ENCODE peak calls at places on chromosomes 13 and 19, in seven cellular contexts. D is PC-3, J is HCT116, B is hepatocyte, E is endothelial cell of umbilical vein, Y is fibroblast of lung, W is IMR-90. G is an unnamed sample.

GRCh38 chr13:48412881-48413351 is at the start of gene LPAR6:
- DNase-seq in D (peak), J (no peak), B (peak), E (peak), Y (peak), W (peak), G (no peak)

GRCh38 chr19:1169921-1170885 is 3.9 kb downstream of the SBNO2 start:
- DNase-seq in D (peak), J (no peak), B (no peak), E (no peak), Y (peak), W (peak), G (peak)

GRCh38 chr19:37817180-37817911 is 38.0 kb upstream of the ZNF573 start:
- DNase-seq in D (no peak), J (no peak), B (peak), E (peak), Y (peak), W (peak), G (no peak)

GRCh38 chr19:13844130-13844631 is 32.8 kb upstream of the NANOS3 start:
- DNase-seq in D (no peak), J (no peak), B (peak), E (no peak), Y (no peak), W (no peak), G (peak)

GRCh38 chr19:56663931-56664500 is 7.5 kb downstream of the ZNF835 start:
- DNase-seq in D (no peak), J (no peak), B (no peak), E (no peak), Y (no peak), W (no peak), G (no peak)

GRCh38 chr19:40586611-40587010 is 9.9 kb downstream of the SHKBP1 start:
- DNase-seq in D (no peak), J (no peak), B (no peak), E (no peak), Y (no peak), W (no peak), G (no peak)

GRCh38 chr13:75079226-75079625 is 402.7 kb downstream of the TBC1D4 start:
- DNase-seq in D (peak), J (no peak), B (no peak), E (peak), Y (peak), W (peak), G (no peak)

GRCh38 chr19:18231775-18232174 is 5.5 kb upstream of the PDE4C start:
- DNase-seq in D (no peak), J (no peak), B (no peak), E (no peak), Y (no peak), W (no peak), G (no peak)

GRCh38 chr19:17607936-17608335 is 52.5 kb downstream of the COLGALT1 start:
- DNase-seq in D (no peak), J (no peak), B (no peak), E (no peak), Y (no peak), W (no peak), G (no peak)

GRCh38 chr13:37326319-37326718 is 220.9 kb upstream of the CSNK1A1L start:
- DNase-seq in D (no peak), J (no peak), B (no peak), E (no peak), Y (no peak), W (peak), G (no peak)

GRCh38 chr13:87810391-87810801 is 139.2 kb downstream of the SLITRK5 start:
- DNase-seq in D (peak), J (no peak), B (peak), E (no peak), Y (no peak), W (no peak), G (peak)

GRCh38 chr13:21530656-21531055 is 71.6 kb upstream of the ZDHHC20 start:
- DNase-seq in D (no peak), J (no peak), B (no peak), E (no peak), Y (no peak), W (no peak), G (no peak)

GRCh38 chr19:15937771-15938170 is 3.4 kb upstream of the CYP4F11 start:
- DNase-seq in D (no peak), J (no peak), B (no peak), E (no peak), Y (no peak), W (no peak), G (no peak)

GRCh38 chr13:46831588-46832194 is 34.7 kb upstream of the ESD start:
- DNase-seq in D (peak), J (peak), B (peak), E (peak), Y (peak), W (peak), G (peak)

GRCh38 chr19:14517840-14518505 is at the start of gene DNAJB1:
- DNase-seq in D (peak), J (no peak), B (peak), E (peak), Y (peak), W (peak), G (peak)

GRCh38 chr13:38045278-38046048 is 175.9 kb upstream of the TRPC4 start:
- DNase-seq in D (peak), J (no peak), B (peak), E (peak), Y (peak), W (peak), G (no peak)

GRCh38 chr19:54430306-54431254 is 15.3 kb downstream of the TTYH1 start:
- DNase-seq in D (peak), J (peak), B (peak), E (peak), Y (no peak), W (no peak), G (peak)

DNA sequence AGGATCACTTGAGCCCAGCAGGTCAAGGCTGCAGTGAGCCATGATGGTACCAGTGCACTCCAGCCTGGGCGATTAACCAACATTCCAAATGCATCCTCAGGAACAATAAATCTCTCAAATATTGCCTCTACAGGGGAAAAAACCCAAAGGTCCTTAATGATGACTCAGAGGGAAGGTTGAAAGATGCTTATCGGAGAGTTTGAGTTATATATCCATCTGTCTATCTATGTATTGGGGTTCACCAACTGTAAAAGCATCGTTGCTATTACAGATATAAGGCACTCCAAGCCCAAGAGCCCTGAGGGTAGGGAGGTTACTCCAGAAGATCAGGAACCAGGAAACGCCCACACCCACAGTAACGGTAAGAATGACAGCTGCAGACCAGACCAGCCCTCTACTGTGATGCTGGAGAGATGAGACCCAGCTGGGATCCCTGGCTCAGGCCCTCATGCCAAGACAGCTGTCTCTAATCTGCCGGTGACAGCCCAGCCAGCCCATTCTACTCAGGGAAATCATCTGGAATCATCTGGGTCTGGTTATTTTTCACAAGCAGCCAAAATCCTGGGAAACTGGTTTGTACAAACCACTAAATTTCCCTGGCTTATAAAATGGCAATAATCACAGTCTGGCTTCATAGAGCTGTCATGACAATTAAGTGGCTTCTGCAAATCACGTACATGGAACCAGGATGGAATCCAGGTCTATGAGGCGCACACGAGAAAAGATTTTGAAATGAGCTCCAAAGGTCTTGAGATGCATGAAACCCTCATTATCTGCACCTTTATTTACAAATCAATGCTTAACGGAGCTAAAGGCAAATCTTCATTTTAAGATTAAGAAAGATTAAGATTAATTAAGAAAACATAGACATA is 23.8 kb downstream of the TEX101 start:
- DNase-seq in D (peak), J (no peak), B (peak), E (no peak), Y (peak), W (peak), G (peak)
- H3K4me2 ChIP-seq in D (peak), J (peak), B (no peak), E (no peak), Y (peak), W (no peak), G (peak)

DNA sequence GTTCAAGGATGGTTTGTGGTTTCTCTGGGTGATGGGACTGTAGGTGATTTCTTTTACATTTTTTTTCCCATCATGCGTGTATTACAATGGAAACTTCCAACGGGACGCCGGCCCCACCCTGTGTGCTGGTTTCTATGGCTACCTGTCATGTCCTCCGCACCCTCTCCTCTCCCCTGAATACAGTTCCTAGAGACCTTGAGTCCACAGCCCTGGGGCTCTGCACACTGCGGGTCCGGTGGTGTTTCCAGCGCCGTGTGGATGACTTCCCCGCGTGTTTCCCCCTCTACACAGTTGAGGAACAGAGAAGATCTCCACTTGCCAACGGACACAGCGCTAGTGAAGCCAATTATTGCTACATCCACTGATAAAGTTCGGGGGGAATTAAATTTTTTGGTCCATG is 39.1 kb upstream of the GAS6 start:
- DNase-seq in D (no peak), J (no peak), B (no peak), E (no peak), Y (no peak), W (no peak), G (no peak)
- H3K27ac ChIP-seq in D (no peak), J (no peak), B (no peak), E (no peak), Y (no peak), W (peak), G (no peak)

GRCh38 chr19:5803441-5803751 is 1.5 kb upstream of the NRTN start:
- DNase-seq in D (no peak), J (no peak), B (no peak), E (no peak), Y (no peak), W (no peak), G (no peak)
- H3K4me3 ChIP-seq in D (peak), J (no peak), B (peak), E (no peak), Y (no peak), W (peak), G (peak)

DNA sequence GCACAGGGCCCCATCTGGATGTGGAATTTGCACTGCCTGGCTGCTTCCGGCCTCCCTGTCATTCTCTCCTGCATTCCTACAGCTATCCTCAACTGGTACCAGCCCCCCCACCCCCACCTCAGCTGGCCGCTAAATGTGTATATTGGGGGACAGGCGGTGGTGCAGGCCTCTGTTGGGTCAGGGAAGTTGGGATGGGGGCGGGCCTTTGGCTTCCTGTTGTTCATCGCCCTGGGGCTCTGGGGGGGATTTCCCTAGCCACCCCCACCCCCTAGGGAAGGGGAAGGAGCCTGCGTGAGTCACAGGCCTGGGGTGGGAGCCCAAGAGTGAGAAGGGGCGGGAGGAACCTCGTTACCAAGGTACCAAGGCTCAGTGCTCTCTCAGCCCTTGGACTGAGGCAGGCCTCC is 10.6 kb downstream of the POU2F2 start:
- DNase-seq in D (peak), J (no peak), B (no peak), E (peak), Y (peak), W (peak), G (peak)
- H3K4me2 ChIP-seq in D (peak), J (no peak), B (no peak), E (peak), Y (peak), W (peak), G (peak)

GRCh38 chr13:94992277-94992989 is 280.1 kb upstream of the SOX21 start:
- DNase-seq in D (no peak), J (no peak), B (no peak), E (no peak), Y (peak), W (no peak), G (no peak)

GRCh38 chr13:94984974-94985373 is 272.6 kb upstream of the SOX21 start:
- DNase-seq in D (no peak), J (no peak), B (no peak), E (no peak), Y (no peak), W (no peak), G (no peak)

GRCh38 chr13:94987869-94988268 is 275.5 kb upstream of the SOX21 start:
- DNase-seq in D (peak), J (no peak), B (no peak), E (no peak), Y (no peak), W (no peak), G (no peak)

GRCh38 chr13:94988654-94989053 is 276.3 kb upstream of the SOX21 start:
- DNase-seq in D (no peak), J (peak), B (no peak), E (peak), Y (no peak), W (no peak), G (no peak)

GRCh38 chr13:94987081-94987480 is 274.7 kb upstream of the SOX21 start:
- DNase-seq in D (no peak), J (no peak), B (no peak), E (no peak), Y (no peak), W (no peak), G (no peak)
- H3K27ac ChIP-seq in D (peak), J (no peak), B (no peak), E (no peak), Y (no peak), W (no peak), G (no peak)

GRCh38 chr19:43618921-43619261 is 538 bp downstream of the ZNF428 start:
- DNase-seq in D (peak), J (no peak), B (peak), E (peak), Y (no peak), W (peak), G (no peak)
- H3K4me3 ChIP-seq in D (peak), J (peak), B (peak), E (peak), Y (peak), W (peak), G (peak)